ENCODE peak calls at places on chromosome 22, in four cellular contexts. C is WTC11, M is K562, K is SK-N-SH. Q is an unnamed sample.

GRCh38 chr22:47294222-47294532 is 531.7 kb downstream of the TBC1D22A start:
- DNase-seq in K (no peak), M (no peak), C (no peak), Q (no peak)

GRCh38 chr22:38792833-38793232 is 1.1 kb downstream of the DNAL4 start:
- DNase-seq in C (no peak), M (no peak), K (no peak), Q (no peak)

GRCh38 chr22:34080501-34080900 is 160.2 kb upstream of the LARGE1 start:
- DNase-seq in M (no peak), C (no peak), K (no peak), Q (no peak)

GRCh38 chr22:41197046-41197807 is 7.9 kb upstream of the L3MBTL2 start:
- DNase-seq in M (peak; percentile 89), K (peak; percentile 92), C (peak; percentile 86), Q (peak; percentile 93)

GRCh38 chr22:20646906-20647305 is 127.0 kb upstream of the SERPIND1 start:
- DNase-seq in K (no peak), M (no peak), C (no peak), Q (no peak)

GRCh38 chr22:44381761-44382454 is 69.2 kb upstream of the SHISAL1 start:
- DNase-seq in M (no peak), C (no peak), K (no peak), Q (no peak)

GRCh38 chr22:45805413-45805812 is 133.8 kb downstream of the ATXN10 start:
- DNase-seq in M (no peak), K (no peak), C (no peak), Q (no peak)

GRCh38 chr22:21642584-21643448 is 714 bp downstream of the SDF2L1 start:
- DNase-seq in K (peak; percentile 71), M (peak; percentile 96), C (peak; percentile 81), Q (peak; percentile 84)

GRCh38 chr22:47396105-47396504 is 633.7 kb downstream of the TBC1D22A start:
- DNase-seq in M (no peak), C (no peak), K (no peak), Q (no peak)

GRCh38 chr22:30270841-30271240 is 4.2 kb upstream of the OSM start:
- DNase-seq in M (peak; percentile 33), C (no peak), K (no peak), Q (no peak)

GRCh38 chr22:25367756-25368155 is 148.3 kb downstream of the CRYBB2 start:
- DNase-seq in K (no peak), C (no peak), M (no peak), Q (no peak)

GRCh38 chr22:29359469-29359868 is 28.9 kb downstream of the AP1B1 start:
- DNase-seq in C (peak; percentile 68), K (peak; percentile 81), M (peak; percentile 20), Q (peak; percentile 73)

GRCh38 chr22:49053574-49053973 is 774.1 kb downstream of the BRD1 start:
- DNase-seq in M (no peak), C (no peak), K (no peak), Q (no peak)

GRCh38 chr22:49052560-49052959 is 775.1 kb downstream of the BRD1 start:
- DNase-seq in K (no peak), M (no peak), C (no peak), Q (no peak)

GRCh38 chr22:49051491-49052022 is 776.1 kb downstream of the BRD1 start:
- DNase-seq in M (no peak), C (no peak), K (no peak), Q (no peak)

GRCh38 chr22:49049691-49050090 is 778.0 kb downstream of the BRD1 start:
- DNase-seq in K (no peak), C (no peak), M (no peak), Q (no peak)

DNA sequence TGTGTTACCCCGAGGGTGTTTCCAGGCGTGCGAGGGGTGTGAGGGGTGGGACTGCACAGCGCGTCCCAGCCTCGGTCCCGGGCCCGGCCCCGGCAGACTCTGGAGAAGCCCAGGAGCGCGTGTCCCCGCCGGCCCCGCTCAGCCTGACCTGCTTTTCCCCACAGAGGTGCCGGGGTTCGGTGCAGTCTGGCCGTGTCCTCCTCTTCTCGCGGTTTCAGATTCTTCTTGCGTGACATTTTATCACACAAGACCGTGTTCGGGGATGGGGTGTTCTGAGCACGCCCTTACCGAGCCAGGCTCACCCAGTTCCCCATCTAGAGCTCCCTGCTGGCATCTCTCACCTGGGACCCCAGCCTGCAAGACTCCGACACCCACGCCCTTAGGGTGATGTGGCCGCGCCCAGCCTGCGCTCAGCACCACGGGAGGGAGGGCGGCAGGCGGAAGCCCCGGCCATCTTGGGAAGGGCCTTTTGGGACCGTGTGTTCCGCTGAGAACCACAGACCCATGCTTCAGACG is 775.6 kb downstream of the BRD1 start:
- DNase-seq in C (no peak), K (no peak), M (peak; percentile 27), Q (no peak)
- TF ChIP-seq TEAD4 in C (no peak), K (no peak), M (no peak), Q (no peak)

GRCh38 chr22:48679656-48680555 is 1147.8 kb downstream of the BRD1 start:
- DNase-seq in M (no peak), K (no peak), C (no peak), Q (no peak)

GRCh38 chr22:48677168-48677520 is 1150.5 kb downstream of the BRD1 start:
- DNase-seq in K (no peak), M (no peak), C (no peak), Q (no peak)

GRCh38 chr22:48677621-48678020 is 1150.1 kb downstream of the BRD1 start:
- DNase-seq in M (no peak), C (no peak), K (no peak), Q (no peak)

GRCh38 chr22:48676266-48677167 is 1151.2 kb downstream of the BRD1 start:
- DNase-seq in C (no peak), K (no peak), M (no peak), Q (no peak)

DNA sequence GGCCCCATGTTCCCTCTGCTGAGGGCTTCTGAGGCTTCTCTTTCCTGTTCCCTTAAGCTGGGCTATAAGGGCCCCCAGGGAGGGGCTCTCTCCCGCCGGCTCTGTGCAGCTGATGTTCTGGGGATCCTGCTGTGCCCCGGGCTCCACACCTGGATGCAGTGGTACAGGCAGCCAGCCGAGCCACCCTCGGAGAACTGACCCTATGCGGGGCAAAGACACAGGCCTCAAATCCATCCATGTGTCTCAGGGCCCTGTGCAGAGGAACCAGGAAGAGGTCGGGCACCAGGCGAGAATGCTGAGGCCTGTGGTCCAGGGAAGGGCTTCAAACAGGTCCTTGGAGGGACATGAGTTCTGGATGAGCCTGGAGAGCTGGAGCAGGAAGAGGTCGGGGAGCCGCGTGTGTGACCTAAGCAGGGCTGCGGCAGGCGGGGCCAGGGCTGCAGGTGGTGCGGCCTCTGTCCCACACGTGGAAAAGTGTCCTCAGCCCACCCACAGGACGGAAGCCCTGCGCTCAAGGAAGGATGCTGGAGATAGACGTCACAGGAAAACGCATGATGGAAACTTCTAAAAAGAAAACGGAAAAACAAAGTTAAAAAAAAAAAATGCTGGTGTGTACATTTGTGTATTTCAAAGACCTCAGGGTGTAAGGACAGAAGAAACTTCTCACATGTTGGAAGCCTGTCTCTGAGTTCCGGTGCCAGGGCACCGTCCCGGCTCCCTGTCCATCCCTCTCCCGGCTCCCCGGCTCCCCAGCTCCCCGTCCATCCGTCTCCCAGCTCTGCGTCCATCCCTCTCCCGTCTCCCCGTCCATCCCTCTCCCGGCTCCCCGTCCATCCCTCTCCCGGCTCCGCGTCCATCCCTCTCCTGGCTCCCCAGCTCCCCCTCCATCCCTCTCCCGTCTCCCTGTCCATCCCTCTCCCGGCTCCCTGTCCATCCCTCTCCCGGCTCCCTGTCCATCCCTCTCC is 1149.2 kb downstream of the BRD1 start:
- DNase-seq in C (no peak), M (no peak), K (no peak), Q (no peak)
- TF ChIP-seq TEAD4 in C (no peak), M (no peak), K (no peak), Q (no peak)

GRCh38 chr22:48422900-48423480 is 1404.7 kb downstream of the BRD1 start:
- DNase-seq in K (no peak), M (no peak), C (no peak), Q (no peak)

GRCh38 chr22:48424661-48425060 is 1403.0 kb downstream of the BRD1 start:
- DNase-seq in M (no peak), C (no peak), K (no peak), Q (no peak)

GRCh38 chr22:48424201-48424627 is 1403.5 kb downstream of the BRD1 start:
- DNase-seq in C (no peak), K (no peak), M (no peak), Q (no peak)

GRCh38 chr22:48425091-48425506 is 1402.6 kb downstream of the BRD1 start:
- DNase-seq in M (no peak), K (no peak), C (no peak), Q (no peak)

DNA sequence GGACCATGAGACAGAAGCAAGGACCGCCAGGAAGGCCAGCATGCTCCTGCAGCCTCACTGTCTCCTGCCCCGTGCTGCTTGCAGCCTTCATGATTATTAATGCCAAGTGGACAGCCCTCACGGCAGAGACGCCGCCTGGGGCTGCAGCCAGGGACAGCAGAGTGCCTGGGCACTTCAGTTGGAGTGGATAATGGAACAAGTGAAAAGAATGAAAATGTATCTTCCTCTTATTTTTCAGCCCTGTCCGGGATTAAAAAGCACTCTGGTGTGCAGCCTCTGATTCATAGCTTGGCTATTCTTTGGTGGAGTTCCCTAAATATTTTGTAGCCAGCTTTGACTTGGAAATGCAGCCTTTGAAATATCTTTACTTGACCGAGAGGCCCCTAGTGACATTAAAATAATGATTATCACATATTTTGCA is 1404.2 kb downstream of the BRD1 start:
- DNase-seq in M (no peak), C (no peak), K (no peak), Q (no peak)
- TF ChIP-seq TEAD4 in M (no peak), C (no peak), K (no peak), Q (no peak)

DNA sequence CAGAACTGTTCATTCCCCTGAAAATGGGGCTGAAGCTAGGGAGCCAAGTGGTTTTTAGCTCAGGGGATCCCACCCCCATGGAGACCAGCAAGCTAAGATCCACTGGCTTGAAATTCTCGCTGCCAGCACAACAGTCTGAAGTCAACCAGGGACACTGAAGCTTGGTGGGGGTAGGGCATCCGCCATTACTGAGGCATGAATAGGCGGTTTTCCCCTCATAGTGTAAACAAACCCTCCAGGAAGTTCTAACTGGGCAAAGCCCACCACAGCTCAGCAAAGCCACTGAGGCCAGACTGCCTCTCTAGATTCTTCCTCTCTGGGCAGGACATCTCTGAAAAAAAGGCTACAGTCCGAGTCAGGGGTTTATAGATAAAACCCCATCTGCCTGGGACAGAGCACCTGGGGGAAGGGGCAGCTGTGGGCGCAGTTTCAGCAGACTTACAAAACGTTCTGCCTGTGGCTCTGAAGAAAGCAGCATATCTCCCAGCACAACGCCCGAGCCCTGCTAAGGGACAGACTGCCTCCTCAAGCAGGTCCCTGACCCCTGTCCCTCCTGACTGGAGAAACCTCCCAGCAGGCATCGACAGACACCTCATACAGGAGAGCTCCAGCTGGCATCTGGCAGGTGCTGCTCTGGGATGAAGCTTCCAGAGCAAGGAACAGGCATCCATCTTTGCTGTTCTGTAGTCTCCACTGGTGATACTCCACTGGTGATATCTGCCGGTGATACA is 32.7 kb downstream of the GAB4 start:
- DNase-seq in M (no peak), K (no peak), C (no peak), Q (no peak)
- TF ChIP-seq TEAD4 in M (no peak), K (no peak), C (no peak), Q (no peak)